ENCODE peak calls at places on chromosomes 4 and X, in five cellular contexts. One of them, this sample, is unnamed. For H3K36me3, the result is how much of the 10 kb centered on the place peaks cover.

GRCh38 chrX:119728487-119728886 is 29.9 kb upstream of the SOWAHD start:
- DNase-seq in fibroblast of lung: no peak
- DNase-seq in psoas muscle: no peak
- DNase-seq in transverse colon: no peak
- DNase-seq in ovary: no peak
- DNase-seq in this sample: no peak

GRCh38 chrX:110733166-110733565 is 62.5 kb downstream of the CHRDL1 start:
- DNase-seq in transverse colon: no peak
- DNase-seq in ovary: no peak
- DNase-seq in psoas muscle: no peak
- DNase-seq in fibroblast of lung: no peak
- DNase-seq in this sample: no peak

GRCh38 chr4:185773419-185773818 is 38.6 kb downstream of the SORBS2 start:
- DNase-seq in fibroblast of lung: no peak
- DNase-seq in transverse colon: no peak
- DNase-seq in ovary: no peak
- DNase-seq in psoas muscle: no peak
- DNase-seq in this sample: no peak

GRCh38 chr4:7422098-7422897 is 12.4 kb downstream of the PSAPL1 start:
- DNase-seq in ovary: peak
- DNase-seq in transverse colon: peak
- DNase-seq in psoas muscle: peak
- DNase-seq in fibroblast of lung: no peak
- DNase-seq in this sample: no peak

GRCh38 chr4:176575141-176575731 is 217.5 kb downstream of the VEGFC start:
- DNase-seq in psoas muscle: no peak
- DNase-seq in ovary: no peak
- DNase-seq in fibroblast of lung: peak
- DNase-seq in transverse colon: no peak
- DNase-seq in this sample: no peak

GRCh38 chr4:95220205-95221175 is 328.3 kb downstream of the UNC5C start:
- DNase-seq in fibroblast of lung: no peak
- DNase-seq in transverse colon: no peak
- DNase-seq in ovary: no peak
- DNase-seq in psoas muscle: no peak
- DNase-seq in this sample: no peak

GRCh38 chrX:9662148-9662547 is 103.5 kb downstream of the GPR143 start:
- DNase-seq in transverse colon: no peak
- DNase-seq in psoas muscle: no peak
- DNase-seq in ovary: no peak
- DNase-seq in fibroblast of lung: no peak
- DNase-seq in this sample: no peak

GRCh38 chrX:77436682-77437081 is 10.5 kb upstream of the FGF16 start:
- DNase-seq in psoas muscle: no peak
- DNase-seq in transverse colon: no peak
- DNase-seq in ovary: no peak
- DNase-seq in fibroblast of lung: no peak
- DNase-seq in this sample: no peak

GRCh38 chrX:139932077-139932900 is 564 bp downstream of the ATP11C start:
- DNase-seq in transverse colon: peak
- DNase-seq in ovary: peak
- DNase-seq in psoas muscle: peak
- DNase-seq in fibroblast of lung: peak
- DNase-seq in this sample: no peak

GRCh38 chr4:177339794-177340374 is 30.2 kb downstream of the NEIL3 start:
- DNase-seq in transverse colon: no peak
- DNase-seq in psoas muscle: no peak
- DNase-seq in ovary: no peak
- DNase-seq in fibroblast of lung: peak
- DNase-seq in this sample: no peak

GRCh38 chrX:129612396-129612795 is 42.4 kb downstream of the APLN start:
- DNase-seq in ovary: no peak
- DNase-seq in transverse colon: no peak
- DNase-seq in psoas muscle: no peak
- DNase-seq in fibroblast of lung: no peak
- DNase-seq in this sample: no peak

GRCh38 chr4:8261851-8262535 is 7.6 kb upstream of the HTRA3 start:
- DNase-seq in ovary: peak
- DNase-seq in fibroblast of lung: peak
- DNase-seq in psoas muscle: no peak
- DNase-seq in transverse colon: no peak
- DNase-seq in this sample: no peak

GRCh38 chr4:185119927-185120630 is 23.0 kb upstream of the SLC25A4 start:
- DNase-seq in psoas muscle: no peak
- DNase-seq in ovary: no peak
- DNase-seq in transverse colon: no peak
- DNase-seq in fibroblast of lung: no peak
- DNase-seq in this sample: no peak

GRCh38 chrX:22389544-22390243 is 117.0 kb downstream of the CBLL2 start:
- DNase-seq in ovary: no peak
- DNase-seq in psoas muscle: no peak
- DNase-seq in transverse colon: no peak
- DNase-seq in fibroblast of lung: peak
- DNase-seq in this sample: no peak

GRCh38 chr4:25234390-25235367 is 846 bp downstream of the PI4K2B start:
- DNase-seq in psoas muscle: peak
- DNase-seq in fibroblast of lung: peak
- DNase-seq in ovary: peak
- DNase-seq in transverse colon: peak
- DNase-seq in this sample: peak

GRCh38 chr4:56684320-56684719 is 3.2 kb upstream of the HOPX start:
- DNase-seq in ovary: no peak
- DNase-seq in psoas muscle: no peak
- DNase-seq in fibroblast of lung: peak
- DNase-seq in transverse colon: no peak
- DNase-seq in this sample: no peak

GRCh38 chrX:136354201-136354600 is 53.4 kb downstream of the ADGRG4 start:
- DNase-seq in psoas muscle: no peak
- DNase-seq in fibroblast of lung: no peak
- DNase-seq in transverse colon: no peak
- DNase-seq in ovary: no peak
- DNase-seq in this sample: no peak

GRCh38 chr4:3308691-3309090 is 15.9 kb downstream of the RGS12 start:
- DNase-seq in fibroblast of lung: no peak
- DNase-seq in transverse colon: no peak
- DNase-seq in ovary: peak
- DNase-seq in psoas muscle: no peak
- DNase-seq in this sample: no peak

GRCh38 chr4:71635094-71635493 is 148.8 kb downstream of the GC start:
- DNase-seq in fibroblast of lung: no peak
- DNase-seq in ovary: no peak
- DNase-seq in psoas muscle: no peak
- DNase-seq in transverse colon: no peak
- DNase-seq in this sample: no peak

GRCh38 chr4:24659241-24659961 is 75.0 kb upstream of the DHX15 start:
- DNase-seq in psoas muscle: no peak
- DNase-seq in fibroblast of lung: peak
- DNase-seq in transverse colon: no peak
- DNase-seq in ovary: no peak
- DNase-seq in this sample: no peak

GRCh38 chr4:158051401-158052235 is 121.2 kb downstream of the GASK1B start:
- DNase-seq in fibroblast of lung: peak
- DNase-seq in psoas muscle: peak
- DNase-seq in transverse colon: no peak
- DNase-seq in ovary: peak
- DNase-seq in this sample: peak

GRCh38 chr4:88533937-88534750 is 10.6 kb upstream of the PYURF start:
- DNase-seq in fibroblast of lung: peak
- DNase-seq in ovary: no peak
- DNase-seq in psoas muscle: no peak
- DNase-seq in transverse colon: no peak
- DNase-seq in this sample: peak

GRCh38 chr4:184644553-184645307 is 4.5 kb downstream of the CASP3 start:
- DNase-seq in fibroblast of lung: no peak
- DNase-seq in transverse colon: no peak
- DNase-seq in ovary: no peak
- DNase-seq in psoas muscle: no peak
- DNase-seq in this sample: no peak

GRCh38 chr4:15694431-15694830 is 8.4 kb upstream of the BST1 start:
- DNase-seq in ovary: no peak
- DNase-seq in fibroblast of lung: no peak
- DNase-seq in psoas muscle: no peak
- DNase-seq in transverse colon: no peak
- DNase-seq in this sample: no peak

DNA sequence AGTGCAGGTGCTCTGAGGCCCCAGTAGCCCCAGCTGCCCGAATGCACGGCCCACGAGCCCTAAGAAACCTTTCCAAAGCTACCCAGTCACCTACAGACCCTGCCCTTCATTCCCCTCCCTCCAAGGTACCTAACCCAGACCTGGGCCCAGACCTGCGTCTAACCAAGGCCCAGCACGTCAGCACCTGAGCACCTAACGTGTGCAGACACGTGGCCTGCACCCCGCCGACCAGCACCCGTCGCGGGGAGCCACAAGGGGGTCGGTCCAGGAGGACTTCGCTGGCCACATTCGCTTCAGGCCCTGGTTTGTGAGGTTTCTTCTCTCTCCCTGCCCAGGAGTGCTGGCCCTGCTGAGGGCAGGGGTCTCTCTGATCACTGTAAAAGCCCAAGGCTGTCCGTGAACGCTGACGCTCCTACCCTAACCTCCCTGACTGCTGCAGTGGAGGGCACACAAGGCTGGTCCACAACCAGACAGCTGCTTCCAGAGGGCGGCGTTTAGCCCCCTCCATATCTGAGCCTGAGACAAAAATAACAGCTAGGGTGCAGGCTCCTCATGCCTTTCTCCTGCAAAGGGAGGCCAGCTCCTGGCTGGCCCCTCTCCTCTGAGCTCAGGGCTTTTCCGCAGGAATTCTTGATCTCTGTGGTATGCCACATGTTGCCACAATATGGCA is 31.8 kb downstream of the WDR1 start:
- DNase-seq in transverse colon: peak
- DNase-seq in ovary: peak
- DNase-seq in fibroblast of lung: no peak
- DNase-seq in psoas muscle: peak
- DNase-seq in this sample: no peak
- H3K36me3 ChIP-seq in transverse colon: half or more
- H3K36me3 ChIP-seq in ovary: under half
- H3K36me3 ChIP-seq in fibroblast of lung: half or more
- H3K36me3 ChIP-seq in psoas muscle: half or more
- H3K36me3 ChIP-seq in this sample: half or more

DNA sequence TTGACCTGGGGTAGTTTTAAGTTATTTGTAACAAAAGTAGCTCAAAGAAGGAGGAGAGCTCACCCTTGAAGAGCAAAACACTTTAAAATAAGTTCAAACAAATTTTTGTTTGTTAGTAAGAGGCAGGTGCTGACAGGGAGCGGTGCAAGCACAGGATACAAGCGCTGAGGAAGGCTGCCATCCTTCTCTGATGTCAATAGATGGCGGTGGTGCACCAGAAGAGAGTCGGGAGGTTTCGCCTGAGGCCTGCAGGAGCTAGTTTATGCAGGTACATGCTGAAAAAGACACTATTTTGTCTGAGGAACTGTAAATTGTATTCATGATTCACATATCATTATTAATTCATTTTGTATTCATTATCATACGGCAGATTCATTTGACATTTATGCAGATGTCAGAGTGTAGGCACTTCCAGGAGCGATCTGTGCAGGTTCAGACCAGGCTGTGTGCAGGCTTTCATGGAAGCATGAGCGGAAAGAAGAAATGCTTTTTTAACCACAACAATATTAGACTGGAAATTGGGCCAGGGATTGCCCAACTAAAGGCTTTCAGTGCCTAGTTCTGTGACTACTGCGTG is 823.9 kb downstream of the STIM2 start:
- DNase-seq in fibroblast of lung: peak
- DNase-seq in ovary: peak
- DNase-seq in psoas muscle: peak
- DNase-seq in transverse colon: peak
- DNase-seq in this sample: no peak
- TF ChIP-seq CTCF in fibroblast of lung: peak
- TF ChIP-seq CTCF in ovary: no peak
- TF ChIP-seq CTCF in psoas muscle: peak
- TF ChIP-seq CTCF in transverse colon: peak
- TF ChIP-seq CTCF in this sample: peak

GRCh38 chr4:11912886-11913285 is 484.2 kb upstream of the HS3ST1 start:
- DNase-seq in transverse colon: no peak
- DNase-seq in psoas muscle: no peak
- DNase-seq in fibroblast of lung: peak
- DNase-seq in ovary: no peak
- DNase-seq in this sample: no peak

GRCh38 chr4:11914406-11914805 is 485.7 kb upstream of the HS3ST1 start:
- DNase-seq in ovary: no peak
- DNase-seq in psoas muscle: no peak
- DNase-seq in transverse colon: no peak
- DNase-seq in fibroblast of lung: no peak
- DNase-seq in this sample: no peak

GRCh38 chr4:11908205-11908604 is 479.5 kb upstream of the HS3ST1 start:
- DNase-seq in transverse colon: no peak
- DNase-seq in fibroblast of lung: no peak
- DNase-seq in ovary: no peak
- DNase-seq in psoas muscle: no peak
- DNase-seq in this sample: no peak

GRCh38 chr4:11908712-11909111 is 480.0 kb upstream of the HS3ST1 start:
- DNase-seq in psoas muscle: no peak
- DNase-seq in ovary: no peak
- DNase-seq in transverse colon: no peak
- DNase-seq in fibroblast of lung: no peak
- DNase-seq in this sample: no peak

DNA sequence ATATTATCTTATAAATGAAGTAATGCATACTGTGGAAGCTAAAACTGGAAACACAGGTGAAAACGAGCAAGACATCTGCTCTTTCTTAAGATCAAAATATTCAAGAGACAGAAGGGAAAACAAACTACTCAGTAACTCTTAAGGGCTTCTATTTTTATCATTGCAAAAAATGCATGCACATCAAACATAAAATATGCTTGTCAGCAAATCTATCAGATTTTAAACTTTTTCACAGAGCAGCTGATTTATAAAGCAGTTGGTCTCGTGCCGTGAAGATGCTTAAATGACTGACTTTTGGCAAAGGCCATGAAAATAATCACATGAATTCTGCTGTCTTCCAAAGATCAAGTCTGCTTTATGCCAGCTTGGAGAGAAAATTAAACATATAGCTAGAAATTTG is 482.1 kb upstream of the HS3ST1 start:
- DNase-seq in psoas muscle: no peak
- DNase-seq in ovary: no peak
- DNase-seq in transverse colon: no peak
- DNase-seq in fibroblast of lung: no peak
- DNase-seq in this sample: no peak
- H3K36me3 ChIP-seq in psoas muscle: under half
- H3K36me3 ChIP-seq in ovary: under half
- H3K36me3 ChIP-seq in transverse colon: under half
- H3K36me3 ChIP-seq in fibroblast of lung: under half
- H3K36me3 ChIP-seq in this sample: under half

DNA sequence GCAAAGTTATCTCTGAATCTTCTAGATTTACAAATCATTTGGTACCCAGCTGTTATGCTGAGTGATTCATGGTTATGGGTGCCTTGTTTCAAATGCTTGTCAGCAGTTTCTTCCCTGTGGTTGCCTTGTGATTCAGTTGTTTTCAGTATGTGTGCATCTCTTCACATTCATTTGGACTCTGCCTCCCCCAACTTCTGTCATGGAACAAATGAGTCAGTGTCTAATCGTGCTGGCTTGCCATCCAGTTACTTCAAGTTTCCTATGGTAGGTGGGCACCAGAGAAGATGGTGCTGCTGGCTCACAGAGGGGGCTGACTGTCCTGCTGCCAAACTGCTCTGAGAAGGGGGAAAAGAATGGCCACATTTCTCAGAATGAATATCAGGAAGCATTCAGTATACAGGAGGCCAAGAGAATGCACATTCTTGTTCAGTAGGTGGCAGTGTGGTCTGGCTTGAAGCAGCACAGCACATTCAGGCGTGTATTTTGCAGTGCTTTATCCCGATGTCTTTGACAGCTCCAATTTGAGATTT is 260.9 kb downstream of the GLUD2 start:
- DNase-seq in ovary: no peak
- DNase-seq in fibroblast of lung: no peak
- DNase-seq in transverse colon: peak
- DNase-seq in psoas muscle: no peak
- DNase-seq in this sample: peak
- TF ChIP-seq CTCF in ovary: no peak
- TF ChIP-seq CTCF in fibroblast of lung: no peak
- TF ChIP-seq CTCF in transverse colon: no peak
- TF ChIP-seq CTCF in psoas muscle: peak
- TF ChIP-seq CTCF in this sample: peak